ENCODE peak calls at places on chromosomes 13 and 19, in seven cellular contexts. I is pancreas, P is IMR-90, G is cardiac muscle cell, H is neural progenitor cell, M is Panc1, O is nephron progenitor cell. L is an unnamed sample.

GRCh38 chr13:57631607-57632275 is at the start of gene PCDH17:
- DNase-seq in I (peak), P (no peak), G (peak), H (peak), M (no peak), O (peak), L (peak)

GRCh38 chr13:76980075-76980718 is 11.7 kb upstream of the CLN5 start:
- DNase-seq in I (peak), P (peak), G (peak), H (peak), M (no peak), O (peak), L (peak)

GRCh38 chr13:57557979-57558529 is 73.5 kb upstream of the PCDH17 start:
- DNase-seq in I (no peak), P (no peak), G (peak), H (peak), M (no peak), O (no peak), L (no peak)

GRCh38 chr19:7598180-7598579 is 2.5 kb downstream of the CAMSAP3 start:
- DNase-seq in I (no peak), P (no peak), G (no peak), H (no peak), M (no peak), O (no peak), L (no peak)

GRCh38 chr19:383922-384800 is 24.8 kb downstream of the C2CD4C start:
- DNase-seq in I (no peak), P (no peak), G (peak), H (peak), M (no peak), O (peak), L (peak)

GRCh38 chr13:41554626-41555386 is 97.5 kb downstream of the RGCC start:
- DNase-seq in I (no peak), P (no peak), G (no peak), H (no peak), M (no peak), O (no peak), L (no peak)

GRCh38 chr19:39765091-39766076 is 13.3 kb upstream of the LEUTX start:
- DNase-seq in I (peak), P (peak), G (peak), H (peak), M (peak), O (peak), L (peak)

GRCh38 chr13:72839831-72840426 is 58.0 kb downstream of the PIBF1 start:
- DNase-seq in I (peak), P (peak), G (peak), H (peak), M (peak), O (peak), L (peak)

GRCh38 chr13:90652036-90652435 is 695.5 kb upstream of the MIR17HG start:
- DNase-seq in I (no peak), P (no peak), G (no peak), H (no peak), M (no peak), O (no peak), L (no peak)

GRCh38 chr19:58380037-58380735 is 644 bp downstream of the ZNF837 start:
- DNase-seq in I (no peak), P (no peak), G (no peak), H (no peak), M (no peak), O (no peak), L (no peak)

GRCh38 chr13:25494708-25495411 is 123.1 kb downstream of the ATP8A2 start:
- DNase-seq in I (no peak), P (no peak), G (no peak), H (no peak), M (no peak), O (no peak), L (no peak)

GRCh38 chr19:23118400-23118799 is 1.6 kb downstream of the ZNF730 start:
- DNase-seq in I (no peak), P (no peak), G (no peak), H (peak), M (no peak), O (no peak), L (no peak)

GRCh38 chr19:9857920-9858746 is 23.0 kb downstream of the PIN1 start:
- DNase-seq in I (no peak), P (no peak), G (no peak), H (no peak), M (no peak), O (no peak), L (no peak)

GRCh38 chr19:28217064-28217463 is 995.9 kb downstream of the UQCRFS1 start:
- DNase-seq in I (no peak), P (no peak), G (no peak), H (peak), M (no peak), O (no peak), L (no peak)

GRCh38 chr13:68988176-68988575 is 1119.5 kb upstream of the ATXN8OS start:
- DNase-seq in I (no peak), P (no peak), G (no peak), H (no peak), M (no peak), O (no peak), L (no peak)

GRCh38 chr19:30712428-30713151 is 340.4 kb downstream of the ZNF536 start:
- DNase-seq in I (no peak), P (no peak), G (no peak), H (no peak), M (no peak), O (no peak), L (no peak)

GRCh38 chr13:40452038-40452666 is 214.3 kb downstream of the FOXO1 start:
- DNase-seq in I (no peak), P (no peak), G (no peak), H (no peak), M (no peak), O (no peak), L (no peak)

GRCh38 chr13:31172535-31172934 is 10.8 kb upstream of the HSPH1 start:
- DNase-seq in I (no peak), P (peak), G (no peak), H (no peak), M (peak), O (no peak), L (no peak)

GRCh38 chr19:17404621-17405249 is 695 bp downstream of the BST2 start:
- DNase-seq in I (no peak), P (no peak), G (no peak), H (no peak), M (no peak), O (no peak), L (no peak)

GRCh38 chr13:80924596-80924995 is 583.7 kb upstream of the SPRY2 start:
- DNase-seq in I (no peak), P (no peak), G (no peak), H (no peak), M (no peak), O (no peak), L (no peak)

GRCh38 chr13:23561261-23561660 is 9.0 kb upstream of the TNFRSF19 start:
- DNase-seq in I (no peak), P (no peak), G (peak), H (no peak), M (no peak), O (no peak), L (no peak)

GRCh38 chr13:24304620-24305019 is 4.8 kb upstream of the C1QTNF9 start:
- DNase-seq in I (no peak), P (peak), G (no peak), H (no peak), M (no peak), O (no peak), L (no peak)

GRCh38 chr19:18478545-18479311 is 40.8 kb upstream of the ISYNA1 start:
- DNase-seq in I (no peak), P (peak), G (no peak), H (no peak), M (no peak), O (no peak), L (peak)

GRCh38 chr13:101763191-101763590 is 310.7 kb downstream of the ITGBL1 start:
- DNase-seq in I (no peak), P (no peak), G (no peak), H (no peak), M (no peak), O (no peak), L (no peak)

GRCh38 chr19:41958367-41959055 is 610 bp downstream of the RABAC1 start:
- DNase-seq in I (peak), P (peak), G (peak), H (peak), M (no peak), O (peak), L (peak)

GRCh38 chr13:109974354-109974753 is 188.0 kb upstream of the IRS2 start:
- DNase-seq in I (no peak), P (peak), G (no peak), H (no peak), M (no peak), O (no peak), L (no peak)

GRCh38 chr19:57872450-57872849 is 16.4 kb downstream of the ZNF814 start:
- DNase-seq in I (no peak), P (no peak), G (no peak), H (no peak), M (no peak), O (no peak), L (no peak)

GRCh38 chr13:77267362-77267761 is 59.5 kb downstream of the MYCBP2 start:
- DNase-seq in I (no peak), P (peak), G (no peak), H (no peak), M (no peak), O (no peak), L (no peak)

GRCh38 chr19:6811378-6811777 is 38.9 kb downstream of the VAV1 start:
- DNase-seq in I (no peak), P (no peak), G (no peak), H (no peak), M (no peak), O (no peak), L (no peak)

GRCh38 chr19:17997969-17998826 is 9.8 kb upstream of the ARRDC2 start:
- DNase-seq in I (no peak), P (peak), G (no peak), H (peak), M (no peak), O (peak), L (peak)

GRCh38 chr13:22196777-22197176 is 525.9 kb downstream of the FGF9 start:
- DNase-seq in I (no peak), P (no peak), G (no peak), H (no peak), M (no peak), O (no peak), L (no peak)
- TF ChIP-seq CTCF in I (no peak), P (no peak), G (no peak), H (no peak), M (no peak), O (no peak), L (no peak)

DNA sequence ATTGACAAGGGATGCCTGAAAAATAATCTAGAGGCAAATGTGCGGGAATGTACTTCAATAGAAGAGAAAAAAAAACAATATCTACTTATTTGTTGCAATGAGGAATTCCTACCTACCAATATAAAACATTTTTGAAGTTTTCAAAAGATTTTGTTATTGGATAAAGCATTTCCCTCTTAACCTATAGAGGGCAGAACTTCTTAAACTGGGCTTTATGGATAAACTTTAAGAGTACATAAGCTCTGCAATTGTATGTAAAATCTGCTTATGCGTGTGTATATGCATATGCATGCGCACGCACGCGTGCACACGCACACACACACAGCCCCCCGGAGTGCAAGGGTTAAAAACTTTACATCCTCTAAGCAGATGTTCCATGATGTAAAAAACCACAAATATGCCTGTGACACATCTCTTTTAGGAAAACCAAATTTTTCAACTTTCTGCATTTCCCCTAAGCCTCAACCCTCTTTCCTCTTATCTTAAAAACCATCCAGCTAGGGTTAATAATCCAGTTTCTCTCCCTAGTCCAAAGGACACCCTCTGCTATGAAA is 73.1 kb upstream of the OXGR1 start:
- DNase-seq in I (no peak), P (no peak), G (no peak), H (no peak), M (no peak), O (no peak), L (no peak)
- TF ChIP-seq CTCF in I (no peak), P (peak), G (peak), H (peak), M (peak), O (no peak), L (no peak)

GRCh38 chr13:30147380-30147779 is 160.0 kb downstream of the KATNAL1 start:
- DNase-seq in I (no peak), P (no peak), G (no peak), H (no peak), M (no peak), O (no peak), L (no peak)
- TF ChIP-seq CTCF in I (no peak), P (no peak), G (no peak), H (no peak), M (no peak), O (no peak), L (no peak)

DNA sequence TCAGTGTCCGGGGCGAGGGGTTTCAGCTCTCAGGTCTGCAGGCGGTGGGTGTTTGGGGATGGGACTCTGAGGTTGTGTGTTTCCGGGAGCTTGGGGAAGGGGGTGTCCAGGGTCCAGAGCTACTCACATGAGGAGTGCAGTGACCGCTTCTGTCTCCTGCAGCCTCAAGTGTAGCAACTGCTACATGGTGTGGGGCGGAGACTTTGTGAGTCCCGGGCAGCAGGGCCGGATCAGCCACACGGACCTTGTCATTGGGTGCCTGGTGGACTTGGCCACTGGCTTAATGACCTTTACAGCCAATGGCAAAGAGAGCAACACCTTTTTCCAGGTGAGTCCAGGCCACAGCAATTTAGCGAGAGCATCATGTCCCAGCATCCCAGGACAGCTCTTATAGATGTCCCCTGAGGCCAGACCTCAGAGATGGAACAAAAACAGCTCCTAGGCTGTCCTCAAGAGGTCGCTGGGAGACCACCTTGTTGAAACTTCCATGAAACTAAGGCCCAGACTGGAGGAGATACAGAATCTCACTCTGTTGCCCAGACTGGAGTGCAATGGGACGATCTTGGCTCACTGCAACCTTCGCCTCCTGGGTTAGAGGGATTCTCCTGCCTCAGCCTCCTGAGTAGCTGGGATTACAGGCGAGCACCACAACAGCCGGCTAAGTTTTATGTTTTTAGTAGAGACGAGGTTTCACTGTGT is 44.9 kb downstream of the RYR1 start:
- DNase-seq in I (no peak), P (no peak), G (peak), H (peak), M (no peak), O (no peak), L (no peak)
- TF ChIP-seq CTCF in I (no peak), P (peak), G (peak), H (peak), M (no peak), O (peak), L (no peak)

GRCh38 chr13:44652223-44652622 is 76.1 kb upstream of the TSC22D1 start:
- DNase-seq in I (no peak), P (no peak), G (no peak), H (no peak), M (no peak), O (no peak), L (no peak)

GRCh38 chr13:44651724-44652123 is 75.6 kb upstream of the TSC22D1 start:
- DNase-seq in I (no peak), P (no peak), G (no peak), H (no peak), M (no peak), O (no peak), L (no peak)

GRCh38 chr13:44649834-44650233 is 73.7 kb upstream of the TSC22D1 start:
- DNase-seq in I (no peak), P (no peak), G (no peak), H (no peak), M (no peak), O (no peak), L (no peak)

GRCh38 chr13:44653261-44653660 is 77.1 kb upstream of the TSC22D1 start:
- DNase-seq in I (no peak), P (peak), G (no peak), H (no peak), M (no peak), O (no peak), L (no peak)

DNA sequence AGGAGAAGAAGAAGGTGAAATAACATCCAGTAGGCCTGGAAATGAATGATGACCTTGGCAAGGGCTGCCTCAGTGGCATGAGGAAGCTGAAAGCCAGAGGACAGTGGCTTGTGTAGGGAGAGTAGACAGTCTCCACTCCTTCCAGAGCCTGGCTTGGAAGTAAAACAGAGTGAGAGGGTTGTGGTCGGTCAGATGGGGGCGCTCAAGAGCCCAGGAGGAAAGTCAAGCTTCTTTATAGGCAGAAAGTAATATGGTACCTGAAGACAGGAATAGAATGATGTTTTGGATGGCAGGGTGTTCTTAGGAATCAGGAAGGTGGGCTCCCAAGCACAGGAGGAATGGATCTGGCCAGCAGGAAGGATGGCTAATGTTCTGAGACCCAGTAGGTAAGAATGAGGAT is 75.1 kb upstream of the TSC22D1 start:
- DNase-seq in I (no peak), P (no peak), G (no peak), H (no peak), M (no peak), O (no peak), L (no peak)
- TF ChIP-seq CTCF in I (no peak), P (no peak), G (no peak), H (no peak), M (no peak), O (no peak), L (no peak)

GRCh38 chr19:11612816-11613511 is 15.7 kb downstream of the ZNF627 start:
- DNase-seq in I (no peak), P (no peak), G (no peak), H (no peak), M (no peak), O (no peak), L (no peak)
- TF ChIP-seq CTCF in I (no peak), P (no peak), G (no peak), H (no peak), M (no peak), O (no peak), L (no peak)

DNA sequence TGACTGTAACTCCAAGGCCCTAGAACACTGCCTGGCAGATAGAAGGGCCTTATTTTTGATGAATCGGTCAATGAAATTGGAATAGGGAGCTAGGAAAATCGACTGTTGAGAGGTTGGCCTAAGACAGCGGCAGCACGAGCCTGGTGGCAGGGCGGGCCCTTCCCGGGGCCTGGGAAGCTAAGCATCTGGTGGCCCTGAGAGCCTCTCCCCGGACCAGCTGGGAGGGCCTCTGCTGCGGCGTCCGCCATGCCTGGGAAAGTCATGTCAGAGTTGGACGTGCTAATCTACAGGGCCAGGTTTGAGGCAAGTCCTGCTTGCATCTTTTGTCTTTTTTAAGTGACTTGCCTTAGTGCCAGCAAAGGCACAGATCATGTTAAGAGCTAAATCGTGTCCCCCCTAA is 11.2 kb upstream of the GPR12 start:
- DNase-seq in I (no peak), P (no peak), G (no peak), H (no peak), M (no peak), O (no peak), L (no peak)
- TF ChIP-seq CTCF in I (no peak), P (no peak), G (no peak), H (no peak), M (no peak), O (no peak), L (no peak)

GRCh38 chr19:36489920-36490415 is 607 bp upstream of the ZNF566 start:
- DNase-seq in I (peak), P (peak), G (peak), H (peak), M (peak), O (peak), L (peak)

GRCh38 chr19:36488118-36488815 is 1.1 kb downstream of the ZNF566 start:
- DNase-seq in I (no peak), P (peak), G (no peak), H (no peak), M (no peak), O (no peak), L (no peak)

GRCh38 chr19:36488816-36489138 is 584 bp downstream of the ZNF566 start:
- DNase-seq in I (no peak), P (no peak), G (peak), H (peak), M (no peak), O (no peak), L (no peak)

GRCh38 chr19:36483653-36484052 is 5.7 kb downstream of the ZNF566 start:
- DNase-seq in I (no peak), P (no peak), G (no peak), H (no peak), M (no peak), O (no peak), L (no peak)

GRCh38 chr19:36489139-36489919 is at the start of gene ZNF566:
- DNase-seq in I (peak), P (peak), G (peak), H (peak), M (peak), O (peak), L (peak)
- TF ChIP-seq CTCF in I (no peak), P (no peak), G (no peak), H (peak), M (no peak), O (no peak), L (no peak)

GRCh38 chr13:106496072-106496997 is 39.1 kb downstream of the EFNB2 start:
- DNase-seq in I (no peak), P (no peak), G (peak), H (no peak), M (no peak), O (no peak), L (no peak)
- TF ChIP-seq CTCF in I (no peak), P (no peak), G (no peak), H (no peak), M (no peak), O (no peak), L (no peak)